ENCODE peak calls at places on chromosomes 13 and 19, in six cellular contexts. One of them, this sample, is unnamed.

GRCh38 chr13:75279834-75280369 is 202.1 kb downstream of the TBC1D4 start:
- DNase-seq in tibial artery: no peak
- DNase-seq in GM23338: peak
- DNase-seq in IMR-90: no peak
- DNase-seq in mesothelial cell of epicardium: no peak
- DNase-seq in endothelial cell: no peak
- DNase-seq in this sample: no peak

GRCh38 chr13:91659583-91660415 is 261.4 kb downstream of the GPC5 start:
- DNase-seq in tibial artery: no peak
- DNase-seq in GM23338: no peak
- DNase-seq in IMR-90: no peak
- DNase-seq in mesothelial cell of epicardium: no peak
- DNase-seq in endothelial cell: no peak
- DNase-seq in this sample: no peak

GRCh38 chr19:29612801-29613595 is 6.9 kb downstream of the POP4 start:
- DNase-seq in tibial artery: no peak
- DNase-seq in GM23338: no peak
- DNase-seq in IMR-90: no peak
- DNase-seq in mesothelial cell of epicardium: no peak
- DNase-seq in endothelial cell: no peak
- DNase-seq in this sample: no peak

GRCh38 chr13:98515804-98516465 is 61.0 kb downstream of the STK24 start:
- DNase-seq in tibial artery: no peak
- DNase-seq in GM23338: no peak
- DNase-seq in IMR-90: no peak
- DNase-seq in mesothelial cell of epicardium: no peak
- DNase-seq in endothelial cell: no peak
- DNase-seq in this sample: no peak

GRCh38 chr19:35644987-35645679 is 3.0 kb upstream of the COX6B1 start:
- DNase-seq in tibial artery: peak
- DNase-seq in GM23338: peak
- DNase-seq in IMR-90: peak
- DNase-seq in mesothelial cell of epicardium: peak
- DNase-seq in endothelial cell: peak
- DNase-seq in this sample: peak

GRCh38 chr19:46134527-46134926 is 10.0 kb upstream of the IGFL3 start:
- DNase-seq in tibial artery: no peak
- DNase-seq in GM23338: no peak
- DNase-seq in IMR-90: peak
- DNase-seq in mesothelial cell of epicardium: no peak
- DNase-seq in endothelial cell: no peak
- DNase-seq in this sample: no peak

GRCh38 chr19:6431891-6432290 is 1.7 kb downstream of the SLC25A41 start:
- DNase-seq in tibial artery: no peak
- DNase-seq in GM23338: no peak
- DNase-seq in IMR-90: no peak
- DNase-seq in mesothelial cell of epicardium: no peak
- DNase-seq in endothelial cell: no peak
- DNase-seq in this sample: no peak

GRCh38 chr13:92843549-92843948 is 383.1 kb upstream of the GPC6 start:
- DNase-seq in tibial artery: no peak
- DNase-seq in GM23338: no peak
- DNase-seq in IMR-90: peak
- DNase-seq in mesothelial cell of epicardium: no peak
- DNase-seq in endothelial cell: no peak
- DNase-seq in this sample: no peak

GRCh38 chr19:35949131-35949530 is 13.0 kb downstream of the LRFN3 start:
- DNase-seq in tibial artery: no peak
- DNase-seq in GM23338: peak
- DNase-seq in IMR-90: no peak
- DNase-seq in mesothelial cell of epicardium: no peak
- DNase-seq in endothelial cell: no peak
- DNase-seq in this sample: no peak

GRCh38 chr13:111269508-111269907 is 50.9 kb upstream of the TEX29 start:
- DNase-seq in tibial artery: no peak
- DNase-seq in GM23338: peak
- DNase-seq in IMR-90: no peak
- DNase-seq in mesothelial cell of epicardium: no peak
- DNase-seq in endothelial cell: no peak
- DNase-seq in this sample: no peak

GRCh38 chr13:61466280-61466679 is 50.6 kb upstream of the PCDH20 start:
- DNase-seq in tibial artery: no peak
- DNase-seq in GM23338: peak
- DNase-seq in IMR-90: no peak
- DNase-seq in mesothelial cell of epicardium: no peak
- DNase-seq in endothelial cell: peak
- DNase-seq in this sample: no peak

DNA sequence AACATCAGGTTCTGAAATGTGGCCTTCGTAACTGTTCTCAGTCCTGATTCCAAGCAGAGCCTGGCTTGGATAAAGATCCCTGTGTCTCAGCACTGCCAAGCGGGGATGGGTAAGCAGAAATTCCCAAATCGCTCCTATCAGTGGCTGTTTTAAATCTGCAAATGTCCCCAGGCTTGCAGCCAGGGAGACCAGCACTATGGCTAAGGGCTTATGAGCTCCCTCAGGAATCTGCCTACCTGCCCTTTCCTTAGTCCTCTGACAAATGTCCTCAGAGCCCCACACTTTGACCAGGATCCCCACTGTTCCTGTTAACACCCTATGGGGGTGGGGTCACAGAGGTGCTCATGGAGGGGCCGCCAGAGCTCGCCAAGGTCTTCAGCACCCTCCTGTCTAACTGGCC is 1062.8 kb downstream of the UQCRFS1 start:
- DNase-seq in tibial artery: no peak
- DNase-seq in GM23338: no peak
- DNase-seq in IMR-90: no peak
- DNase-seq in mesothelial cell of epicardium: no peak
- DNase-seq in endothelial cell: no peak
- DNase-seq in this sample: no peak
- TF ChIP-seq CTCF in tibial artery: no peak
- TF ChIP-seq CTCF in GM23338: no peak
- TF ChIP-seq CTCF in IMR-90: no peak
- TF ChIP-seq CTCF in mesothelial cell of epicardium: no peak
- TF ChIP-seq CTCF in endothelial cell: no peak
- TF ChIP-seq CTCF in this sample: no peak

DNA sequence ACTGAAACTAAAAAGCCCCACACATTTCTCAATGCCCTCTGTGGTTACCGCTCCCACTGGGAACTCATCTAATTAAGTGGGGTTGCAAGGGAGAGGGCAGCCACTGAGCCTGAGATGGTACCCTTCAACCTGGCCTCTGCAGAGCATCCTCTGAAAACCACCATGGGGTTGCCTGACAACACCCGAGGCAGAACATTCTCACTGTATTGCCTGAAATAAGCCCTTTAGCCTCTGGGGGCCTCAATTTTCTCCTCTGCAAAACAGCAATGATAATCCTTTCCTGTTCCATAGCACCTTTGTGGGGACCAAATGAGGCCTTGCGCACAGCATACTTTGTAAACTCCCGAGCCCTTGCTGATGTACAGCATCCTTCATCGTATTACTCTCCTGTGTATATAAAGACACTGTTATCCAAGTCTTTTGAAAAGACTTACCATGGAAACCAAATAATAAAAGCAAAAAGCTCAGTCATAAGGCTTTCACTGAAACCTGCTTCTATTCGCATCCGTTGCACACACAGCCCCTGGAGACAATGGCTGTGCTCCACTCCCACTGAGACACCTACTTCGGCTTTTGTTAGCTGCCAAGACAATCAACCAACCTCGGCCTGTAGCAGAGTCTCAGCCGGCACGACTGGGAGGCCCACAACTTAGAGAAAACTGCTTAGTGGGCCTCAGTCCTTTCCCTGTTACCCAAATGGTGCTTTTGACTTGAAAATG is 276.0 kb downstream of the FOXO1 start:
- DNase-seq in tibial artery: no peak
- DNase-seq in GM23338: no peak
- DNase-seq in IMR-90: no peak
- DNase-seq in mesothelial cell of epicardium: no peak
- DNase-seq in endothelial cell: no peak
- DNase-seq in this sample: no peak
- TF ChIP-seq CTCF in tibial artery: no peak
- TF ChIP-seq CTCF in GM23338: no peak
- TF ChIP-seq CTCF in IMR-90: no peak
- TF ChIP-seq CTCF in mesothelial cell of epicardium: no peak
- TF ChIP-seq CTCF in endothelial cell: no peak
- TF ChIP-seq CTCF in this sample: no peak

GRCh38 chr19:1871630-1872029 is 8.3 kb upstream of the KLF16 start:
- DNase-seq in tibial artery: no peak
- DNase-seq in GM23338: no peak
- DNase-seq in IMR-90: no peak
- DNase-seq in mesothelial cell of epicardium: no peak
- DNase-seq in endothelial cell: no peak
- DNase-seq in this sample: no peak
- TF ChIP-seq CTCF in tibial artery: no peak
- TF ChIP-seq CTCF in GM23338: no peak
- TF ChIP-seq CTCF in IMR-90: no peak
- TF ChIP-seq CTCF in mesothelial cell of epicardium: no peak
- TF ChIP-seq CTCF in endothelial cell: no peak
- TF ChIP-seq CTCF in this sample: no peak

GRCh38 chr19:13151605-13152355 is 1.6 kb downstream of the IER2 start:
- DNase-seq in tibial artery: peak
- DNase-seq in GM23338: peak
- DNase-seq in IMR-90: peak
- DNase-seq in mesothelial cell of epicardium: peak
- DNase-seq in endothelial cell: peak
- DNase-seq in this sample: peak
- TF ChIP-seq CTCF in tibial artery: peak
- TF ChIP-seq CTCF in GM23338: no peak
- TF ChIP-seq CTCF in IMR-90: peak
- TF ChIP-seq CTCF in mesothelial cell of epicardium: no peak
- TF ChIP-seq CTCF in endothelial cell: no peak
- TF ChIP-seq CTCF in this sample: no peak

GRCh38 chr19:42540071-42540553 is 11.8 kb upstream of the CEACAM1 start:
- DNase-seq in tibial artery: no peak
- DNase-seq in GM23338: peak
- DNase-seq in IMR-90: no peak
- DNase-seq in mesothelial cell of epicardium: no peak
- DNase-seq in endothelial cell: no peak
- DNase-seq in this sample: no peak

GRCh38 chr19:42544146-42544545 is 15.9 kb upstream of the CEACAM1 start:
- DNase-seq in tibial artery: no peak
- DNase-seq in GM23338: no peak
- DNase-seq in IMR-90: no peak
- DNase-seq in mesothelial cell of epicardium: no peak
- DNase-seq in endothelial cell: no peak
- DNase-seq in this sample: no peak

GRCh38 chr19:42538841-42539709 is 10.8 kb upstream of the CEACAM1 start:
- DNase-seq in tibial artery: no peak
- DNase-seq in GM23338: no peak
- DNase-seq in IMR-90: no peak
- DNase-seq in mesothelial cell of epicardium: no peak
- DNase-seq in endothelial cell: no peak
- DNase-seq in this sample: no peak

GRCh38 chr19:42546831-42547500 is 18.7 kb upstream of the CEACAM1 start:
- DNase-seq in tibial artery: no peak
- DNase-seq in GM23338: no peak
- DNase-seq in IMR-90: no peak
- DNase-seq in mesothelial cell of epicardium: no peak
- DNase-seq in endothelial cell: no peak
- DNase-seq in this sample: no peak

GRCh38 chr19:42542791-42543190 is 14.5 kb upstream of the CEACAM1 start:
- DNase-seq in tibial artery: no peak
- DNase-seq in GM23338: no peak
- DNase-seq in IMR-90: no peak
- DNase-seq in mesothelial cell of epicardium: no peak
- DNase-seq in endothelial cell: no peak
- DNase-seq in this sample: no peak
- TF ChIP-seq CTCF in tibial artery: no peak
- TF ChIP-seq CTCF in GM23338: peak
- TF ChIP-seq CTCF in IMR-90: no peak
- TF ChIP-seq CTCF in mesothelial cell of epicardium: no peak
- TF ChIP-seq CTCF in endothelial cell: peak
- TF ChIP-seq CTCF in this sample: no peak

GRCh38 chr19:18487576-18488402 is 34.1 kb downstream of the ELL start:
- DNase-seq in tibial artery: no peak
- DNase-seq in GM23338: no peak
- DNase-seq in IMR-90: no peak
- DNase-seq in mesothelial cell of epicardium: no peak
- DNase-seq in endothelial cell: no peak
- DNase-seq in this sample: no peak

GRCh38 chr19:18488838-18489626 is 32.8 kb downstream of the ELL start:
- DNase-seq in tibial artery: no peak
- DNase-seq in GM23338: peak
- DNase-seq in IMR-90: no peak
- DNase-seq in mesothelial cell of epicardium: no peak
- DNase-seq in endothelial cell: peak
- DNase-seq in this sample: no peak

GRCh38 chr19:18486746-18487145 is 35.1 kb downstream of the ELL start:
- DNase-seq in tibial artery: no peak
- DNase-seq in GM23338: no peak
- DNase-seq in IMR-90: no peak
- DNase-seq in mesothelial cell of epicardium: no peak
- DNase-seq in endothelial cell: no peak
- DNase-seq in this sample: no peak

GRCh38 chr19:18489627-18490184 is 32.2 kb downstream of the ELL start:
- DNase-seq in tibial artery: no peak
- DNase-seq in GM23338: no peak
- DNase-seq in IMR-90: no peak
- DNase-seq in mesothelial cell of epicardium: no peak
- DNase-seq in endothelial cell: no peak
- DNase-seq in this sample: no peak

DNA sequence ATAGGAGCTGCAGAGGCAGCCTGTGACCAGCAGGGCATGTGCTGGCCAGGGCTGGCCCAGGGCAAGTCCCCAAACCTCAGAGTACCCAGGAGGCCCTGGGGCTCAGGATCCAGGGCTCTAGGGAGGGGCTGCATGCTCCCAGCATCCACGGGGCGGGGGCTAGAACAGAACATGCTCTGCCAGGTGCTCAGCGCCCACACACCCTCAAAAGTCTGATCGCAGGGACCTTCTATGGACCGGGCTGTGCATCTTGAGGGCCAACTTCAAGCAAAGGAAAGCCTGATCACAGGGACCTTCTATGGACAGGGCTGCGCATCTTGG is 33.5 kb downstream of the ELL start:
- DNase-seq in tibial artery: no peak
- DNase-seq in GM23338: no peak
- DNase-seq in IMR-90: no peak
- DNase-seq in mesothelial cell of epicardium: no peak
- DNase-seq in endothelial cell: no peak
- DNase-seq in this sample: no peak
- TF ChIP-seq CTCF in tibial artery: no peak
- TF ChIP-seq CTCF in GM23338: no peak
- TF ChIP-seq CTCF in IMR-90: peak
- TF ChIP-seq CTCF in mesothelial cell of epicardium: no peak
- TF ChIP-seq CTCF in endothelial cell: peak
- TF ChIP-seq CTCF in this sample: no peak

GRCh38 chr19:38682872-38683392 is 35.5 kb downstream of the ACTN4 start:
- DNase-seq in tibial artery: no peak
- DNase-seq in GM23338: no peak
- DNase-seq in IMR-90: no peak
- DNase-seq in mesothelial cell of epicardium: no peak
- DNase-seq in endothelial cell: no peak
- DNase-seq in this sample: no peak
- TF ChIP-seq CTCF in tibial artery: no peak
- TF ChIP-seq CTCF in GM23338: no peak
- TF ChIP-seq CTCF in IMR-90: no peak
- TF ChIP-seq CTCF in mesothelial cell of epicardium: no peak
- TF ChIP-seq CTCF in endothelial cell: no peak
- TF ChIP-seq CTCF in this sample: no peak